ENCODE peak calls at places on chromosomes 13 and 19, in six cellular contexts. L is PC-3, T is upper lobe of right lung, S is cardiac fibroblast, M is HCT116, C is IMR-90. Y is an unnamed sample.

GRCh38 chr19:18340990-18341868 is 831 bp downstream of the PGPEP1 start:
- DNase-seq in M (no peak), C (peak), L (peak), T (peak), S (no peak), Y (peak)

GRCh38 chr13:38223093-38223492 is 126.6 kb upstream of the UFM1 start:
- DNase-seq in T (no peak), M (no peak), C (peak), L (peak), S (peak), Y (no peak)

GRCh38 chr13:97743946-97744345 is 209.5 kb upstream of the IPO5 start:
- DNase-seq in S (peak), C (no peak), T (no peak), L (no peak), M (no peak), Y (no peak)

GRCh38 chr13:26449063-26449848 is 108.2 kb upstream of the WASF3 start:
- DNase-seq in T (no peak), L (peak), S (no peak), M (no peak), C (peak), Y (no peak)

GRCh38 chr13:98977568-98978270 is at the start of gene DOCK9:
- DNase-seq in T (peak), C (peak), M (no peak), S (peak), L (peak), Y (no peak)

GRCh38 chr13:98657506-98658085 is 80.7 kb upstream of the STK24 start:
- DNase-seq in C (no peak), M (no peak), T (no peak), L (no peak), S (no peak), Y (no peak)

GRCh38 chr13:20658451-20658850 is 45.0 kb upstream of the IL17D start:
- DNase-seq in T (no peak), S (peak), L (no peak), C (no peak), M (no peak), Y (no peak)

GRCh38 chr13:27408074-27408473 is 16.3 kb upstream of the GTF3A start:
- DNase-seq in S (no peak), L (no peak), T (no peak), M (no peak), C (no peak), Y (no peak)

GRCh38 chr13:113090806-113091205 is 14.8 kb upstream of the F7 start:
- DNase-seq in C (no peak), S (no peak), M (no peak), T (peak), L (no peak), Y (no peak)

GRCh38 chr13:73816702-73817101 is 317.5 kb downstream of the KLF12 start:
- DNase-seq in S (no peak), T (no peak), C (no peak), L (peak), M (peak), Y (no peak)

GRCh38 chr13:29359181-29359580 is 236.3 kb downstream of the SLC7A1 start:
- DNase-seq in M (no peak), C (no peak), S (no peak), L (no peak), T (no peak), Y (no peak)

GRCh38 chr19:53927745-53928144 is 18.7 kb downstream of the CACNG7 start:
- DNase-seq in S (peak), L (peak), T (no peak), C (peak), M (no peak), Y (peak)

GRCh38 chr13:59963383-59963782 is 200.3 kb downstream of the DIAPH3 start:
- DNase-seq in L (no peak), S (no peak), C (no peak), T (no peak), M (no peak), Y (no peak)

GRCh38 chr19:34351382-34351802 is 13.6 kb upstream of the GPI start:
- DNase-seq in L (peak), T (no peak), C (no peak), M (no peak), S (no peak), Y (no peak)

GRCh38 chr13:99265823-99266426 is 7.7 kb upstream of the GPR18 start:
- DNase-seq in L (peak), C (peak), M (peak), S (peak), T (no peak), Y (no peak)

GRCh38 chr13:111202149-111202548 is 87.0 kb downstream of the ARHGEF7 start:
- DNase-seq in T (no peak), C (no peak), L (no peak), M (no peak), S (peak), Y (no peak)

DNA sequence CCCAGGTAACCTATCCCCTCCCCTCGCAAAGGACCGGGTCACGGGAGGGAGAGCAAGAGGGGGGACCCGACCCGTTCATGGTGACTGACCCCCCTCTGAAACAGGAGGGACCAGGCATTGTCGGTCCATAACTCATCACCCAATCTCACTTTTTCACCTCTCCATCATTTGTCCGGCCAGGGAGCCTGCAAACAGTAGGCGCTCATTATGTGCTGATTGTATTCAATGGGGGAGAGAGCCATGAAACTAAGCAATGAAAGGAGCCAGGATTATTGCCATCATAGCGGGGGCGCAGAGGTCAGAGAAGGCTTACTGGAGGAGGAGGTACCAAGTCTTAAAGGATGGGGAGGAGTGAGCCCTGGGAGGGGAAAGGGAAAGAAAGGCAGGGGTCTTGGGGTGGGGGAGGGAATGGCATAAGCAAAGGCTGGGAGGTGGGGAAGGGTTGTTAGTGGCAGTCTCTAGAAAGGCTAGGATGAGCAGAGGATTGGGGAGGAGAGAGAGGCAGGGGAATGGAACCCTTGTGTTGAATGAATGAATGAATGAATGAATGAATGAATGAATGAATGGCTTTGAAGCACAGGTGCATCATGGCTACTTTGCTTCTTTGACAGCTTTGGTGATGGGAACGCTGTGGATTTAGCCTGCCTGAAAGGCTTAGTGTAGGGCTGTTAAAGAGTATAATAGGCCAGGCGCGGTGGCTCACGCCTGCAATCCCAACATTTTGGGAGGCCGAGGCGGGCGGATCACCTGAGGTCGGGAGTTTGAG is 1.4 kb downstream of the SHFL start:
- DNase-seq in C (no peak), M (no peak), L (no peak), S (no peak), T (no peak), Y (no peak)
- H3K4me3 ChIP-seq in C (peak), M (no peak), L (no peak), S (peak), T (peak), Y (peak)

GRCh38 chr13:33578786-33579185 is 239.2 kb upstream of the RFC3 start:
- DNase-seq in L (no peak), T (no peak), S (peak), M (no peak), C (no peak), Y (no peak)
- TF ChIP-seq CTCF in L (no peak), T (no peak), S (no peak), M (no peak), C (no peak), Y (no peak)

DNA sequence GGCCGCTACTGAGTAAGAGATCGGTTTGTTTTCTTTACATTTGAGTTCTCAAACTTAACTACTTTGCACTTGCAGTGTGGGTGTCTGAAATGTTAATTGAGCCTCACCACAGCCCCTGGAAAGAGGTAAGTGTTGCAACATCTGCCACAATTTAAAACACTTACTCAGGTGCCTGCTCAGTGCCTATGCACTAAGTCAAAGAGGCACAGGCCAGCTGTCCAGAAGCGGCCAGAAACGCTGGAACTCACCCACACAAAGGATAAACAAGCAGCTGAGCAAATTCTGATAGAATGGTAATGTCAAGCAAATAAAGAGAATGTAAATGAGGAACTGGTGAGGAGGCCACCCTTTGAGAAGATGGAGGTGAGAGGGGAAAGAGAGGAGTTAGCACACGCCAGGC is 67.8 kb upstream of the SERP2 start:
- DNase-seq in L (peak), M (no peak), C (peak), S (peak), T (no peak), Y (no peak)
- H3K4me3 ChIP-seq in L (peak), M (no peak), C (no peak), S (no peak), T (no peak), Y (no peak)

DNA sequence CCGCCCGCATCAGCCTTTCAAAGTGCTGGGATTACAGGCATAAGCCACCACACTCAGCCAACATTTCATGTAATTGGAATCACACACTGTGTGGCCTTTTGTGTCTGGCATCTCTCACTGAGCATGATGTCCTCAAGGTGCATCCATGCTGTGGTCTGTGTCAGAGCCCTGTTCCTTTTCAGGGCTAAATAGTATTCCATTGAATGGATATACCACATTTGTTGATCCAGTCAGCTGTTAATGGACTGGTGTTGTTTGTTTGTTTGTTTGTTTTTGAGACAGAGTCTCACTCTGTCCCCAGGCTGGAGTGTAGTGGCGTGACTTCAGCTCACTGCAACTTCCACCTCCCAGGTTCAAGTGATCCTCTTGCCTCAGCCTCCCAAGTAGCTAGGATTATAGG is 17.9 kb downstream of the ATCAY start:
- DNase-seq in T (no peak), L (no peak), S (no peak), M (no peak), C (no peak), Y (no peak)
- TF ChIP-seq CTCF in T (no peak), L (no peak), S (no peak), M (no peak), C (no peak), Y (no peak)

GRCh38 chr13:33518442-33518841 is 232.9 kb upstream of the STARD13 start:
- DNase-seq in L (no peak), S (no peak), C (no peak), M (no peak), T (no peak), Y (no peak)
- H3K4me3 ChIP-seq in L (no peak), S (no peak), C (no peak), M (no peak), T (no peak), Y (no peak)

GRCh38 chr13:66995366-66995663 is 234.8 kb downstream of the PCDH9 start:
- DNase-seq in M (no peak), T (no peak), L (no peak), S (no peak), C (no peak), Y (no peak)

GRCh38 chr13:66994498-66995365 is 235.4 kb downstream of the PCDH9 start:
- DNase-seq in S (no peak), L (no peak), M (no peak), C (no peak), T (no peak), Y (no peak)

GRCh38 chr13:66992683-66993082 is 237.5 kb downstream of the PCDH9 start:
- DNase-seq in S (no peak), T (no peak), C (no peak), M (no peak), L (no peak), Y (no peak)

GRCh38 chr13:66992183-66992582 is 238.0 kb downstream of the PCDH9 start:
- DNase-seq in C (peak), L (no peak), M (no peak), T (no peak), S (peak), Y (no peak)

GRCh38 chr13:66994097-66994496 is 236.0 kb downstream of the PCDH9 start:
- DNase-seq in T (peak), M (no peak), C (peak), S (peak), L (no peak), Y (no peak)
- TF ChIP-seq CTCF in T (peak), M (no peak), C (peak), S (peak), L (no peak), Y (no peak)

GRCh38 chr19:48992571-48993174 is 436 bp downstream of the GYS1 start:
- DNase-seq in T (peak), M (no peak), S (no peak), C (no peak), L (no peak), Y (no peak)

GRCh38 chr19:48991823-48992570 is 1.1 kb downstream of the GYS1 start:
- DNase-seq in M (no peak), C (peak), S (peak), L (peak), T (no peak), Y (no peak)

GRCh38 chr19:48993175-48994034 is at the start of the genes GYS1 and RUVBL2:
- DNase-seq in L (peak), C (peak), T (peak), S (peak), M (peak), Y (peak)

GRCh38 chr19:48991011-48991609 is 2.0 kb downstream of the GYS1 start:
- DNase-seq in S (no peak), T (no peak), C (no peak), L (no peak), M (no peak), Y (no peak)

GRCh38 chr19:48994035-48994386 is 324 bp downstream of the RUVBL2 start:
- DNase-seq in M (no peak), S (no peak), C (no peak), L (no peak), T (no peak), Y (no peak)
- H3K4me3 ChIP-seq in M (peak), S (peak), C (peak), L (peak), T (peak), Y (peak)

GRCh38 chr19:15453906-15454305 is 4.2 kb upstream of the WIZ start:
- DNase-seq in T (no peak), C (no peak), S (no peak), M (no peak), L (no peak), Y (no peak)

GRCh38 chr19:15452111-15453047 is 2.6 kb upstream of the WIZ start:
- DNase-seq in L (peak), C (peak), S (peak), T (peak), M (peak), Y (no peak)

GRCh38 chr19:15454371-15454800 is 4.6 kb upstream of the WIZ start:
- DNase-seq in T (no peak), C (no peak), S (no peak), M (no peak), L (no peak), Y (no peak)

GRCh38 chr19:15450528-15450890 is 753 bp upstream of the WIZ start:
- DNase-seq in T (no peak), C (no peak), M (no peak), S (no peak), L (no peak), Y (no peak)

GRCh38 chr19:15453091-15453498 is 3.3 kb upstream of the WIZ start:
- DNase-seq in C (no peak), S (peak), T (no peak), M (no peak), L (no peak), Y (no peak)
- TF ChIP-seq CTCF in C (peak), S (peak), T (peak), M (no peak), L (no peak), Y (no peak)